ENCODE peak calls at places on chromosomes 1 and 21, in nine cellular contexts. G is lower lobe of right lung, A is mammary epithelial cell, C is foreskin keratinocyte, S is sigmoid colon, I is esophagus muscularis mucosa, U is right lobe of liver, K is endodermal cell, P is upper lobe of right lung. B is an unnamed sample.
A peak's percentile ranks its signal among the peaks of the same experiment; 100 is the strongest.

GRCh38 chr1:85068846-85069245 is 20.5 kb upstream of the MCOLN3 start:
- DNase-seq in S (no peak), C (no peak), U (no peak), K (no peak), I (no peak), P (no peak), A (no peak), G (no peak), B (no peak)

GRCh38 chr1:235601087-235601486 is 48.5 kb downstream of the GNG4 start:
- DNase-seq in U (peak; percentile 46), S (no peak), A (no peak), I (no peak), G (no peak), K (peak; percentile 82), P (no peak), C (no peak), B (no peak)

GRCh38 chr21:14493731-14494130 is 52.4 kb downstream of the SAMSN1 start:
- DNase-seq in K (no peak), G (no peak), P (no peak), U (no peak), A (no peak), I (no peak), S (no peak), C (no peak), B (no peak)

GRCh38 chr1:40075251-40075650 is 21.8 kb downstream of the PPT1 start:
- DNase-seq in A (no peak), S (no peak), K (no peak), I (no peak), G (no peak), P (no peak), C (no peak), U (no peak), B (no peak)

GRCh38 chr1:211359876-211360275 is 33.2 kb downstream of the TRAF5 start:
- DNase-seq in G (no peak), A (peak; percentile 51), U (no peak), K (no peak), I (no peak), C (peak; percentile 13), S (no peak), P (no peak), B (no peak)

GRCh38 chr1:160260436-160261382 is 1.6 kb downstream of the DCAF8 start:
- DNase-seq in C (peak; percentile 15), G (no peak), P (no peak), U (no peak), I (no peak), K (no peak), A (peak; percentile 61), S (no peak), B (no peak)

GRCh38 chr1:62241357-62242131 is 46.9 kb downstream of the L1TD1 start:
- DNase-seq in U (peak; percentile 77), K (no peak), P (peak; percentile 72), G (peak; percentile 63), I (no peak), A (peak; percentile 38), S (no peak), C (no peak), B (no peak)

GRCh38 chr1:99306644-99307043 is 42.4 kb downstream of the PLPPR4 start:
- DNase-seq in K (peak; percentile 69), C (no peak), U (no peak), I (no peak), S (no peak), A (no peak), P (no peak), G (no peak), B (no peak)

GRCh38 chr1:230280054-230280795 is 145.9 kb downstream of the PGBD5 start:
- DNase-seq in I (no peak), P (peak; percentile 57), G (peak; percentile 23), S (peak; percentile 55), C (no peak), A (no peak), K (no peak), U (no peak), B (no peak)

GRCh38 chr1:109912214-109912861 is 1.7 kb downstream of the CSF1 start:
- DNase-seq in A (no peak), I (no peak), P (no peak), K (peak; percentile 46), S (no peak), G (no peak), U (no peak), C (no peak), B (no peak)

GRCh38 chr1:109914587-109915240 is 4.1 kb downstream of the CSF1 start:
- DNase-seq in S (no peak), U (no peak), A (no peak), G (no peak), P (no peak), I (no peak), K (no peak), C (no peak), B (no peak)

GRCh38 chr1:109913360-109913879 is 2.8 kb downstream of the CSF1 start:
- DNase-seq in I (no peak), G (no peak), U (no peak), A (no peak), P (no peak), K (no peak), C (no peak), S (no peak), B (no peak)

GRCh38 chr1:109910963-109911798 is 532 bp downstream of the CSF1 start:
- DNase-seq in G (no peak), C (no peak), I (no peak), K (peak; percentile 72), U (no peak), P (no peak), S (no peak), A (peak; percentile 24), B (no peak)

DNA sequence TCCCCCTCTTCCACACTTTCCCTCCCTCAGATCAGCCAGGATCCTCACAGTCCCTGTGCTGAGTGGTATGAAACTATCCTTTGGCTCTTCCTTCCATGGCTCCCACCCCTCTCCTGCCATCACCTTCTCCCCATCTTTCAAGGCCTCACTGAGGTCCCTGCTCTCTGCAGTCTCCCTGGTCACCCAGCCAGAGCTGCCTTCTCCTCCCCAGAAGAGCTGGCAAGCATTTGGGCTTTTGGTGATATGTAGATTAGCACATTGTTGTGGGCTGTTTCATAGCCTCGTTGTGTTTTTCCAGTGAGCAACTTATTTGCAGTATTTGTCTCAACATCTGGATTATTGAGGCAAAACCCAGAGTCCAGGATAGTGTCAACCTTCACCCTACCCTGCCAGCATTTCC is 2.2 kb downstream of the CSF1 start:
- DNase-seq in S (no peak), U (no peak), C (no peak), A (no peak), K (peak; percentile 43), P (no peak), G (no peak), I (no peak), B (no peak)
- H3K4me1 ChIP-seq in S (peaks cover 54% of the 10 kb centered on the region), U (peaks cover 20% of the 10 kb centered on the region), C (peaks cover 6% of the 10 kb centered on the region), A (peaks cover 21% of the 10 kb centered on the region), K (peaks cover 5% of the 10 kb centered on the region), P (peaks cover 37% of the 10 kb centered on the region), G (peaks cover 61% of the 10 kb centered on the region), I (peaks cover 53% of the 10 kb centered on the region), B (peaks cover 26% of the 10 kb centered on the region)

DNA sequence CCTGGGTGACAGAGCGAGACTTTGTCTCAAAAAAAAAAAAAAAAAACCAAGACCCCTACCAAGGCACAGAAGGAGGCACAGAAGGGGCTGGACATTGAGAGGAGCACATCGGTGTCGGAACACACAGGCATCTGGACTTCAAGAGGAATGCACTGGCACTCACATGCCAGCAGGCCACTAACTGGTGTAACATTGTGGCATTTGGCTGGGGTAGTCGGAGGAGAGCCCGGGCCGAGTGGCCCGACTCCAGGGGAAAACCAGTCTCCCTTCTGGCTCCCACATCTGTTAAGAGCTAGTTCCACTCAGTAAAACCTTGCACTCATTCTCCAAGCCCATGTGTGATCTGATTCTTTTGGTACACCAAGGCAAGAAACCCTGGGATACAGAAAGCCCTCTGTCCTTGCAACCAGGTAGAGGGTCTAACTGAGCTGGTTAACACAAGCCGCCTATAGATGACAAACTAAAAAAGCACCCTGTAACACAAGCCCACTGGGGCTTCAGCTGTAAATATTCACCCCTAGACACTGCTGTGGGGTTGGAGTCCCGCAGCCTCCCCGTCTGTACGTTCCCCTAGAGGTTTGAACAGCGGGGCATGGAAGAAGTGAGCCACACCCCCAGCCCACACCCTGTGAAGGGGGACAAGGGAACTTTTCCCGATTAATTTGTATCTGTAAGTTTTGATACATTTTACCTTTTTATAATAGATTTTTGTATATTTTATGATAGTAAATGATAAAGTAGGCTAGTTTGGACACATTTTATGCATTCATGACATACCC is 17.2 kb upstream of the AKIRIN1 start:
- DNase-seq in K (no peak), S (no peak), G (no peak), U (no peak), I (no peak), C (no peak), A (no peak), P (no peak), B (no peak)
- H3K4me1 ChIP-seq in K (no peaks in the 10 kb centered on the region), S (no peaks in the 10 kb centered on the region), G (no peaks in the 10 kb centered on the region), U (no peaks in the 10 kb centered on the region), I (no peaks in the 10 kb centered on the region), C (no peaks in the 10 kb centered on the region), A (no peaks in the 10 kb centered on the region), P (no peaks in the 10 kb centered on the region), B (no peaks in the 10 kb centered on the region)

GRCh38 chr1:226609836-226610455 is 61.4 kb downstream of the STUM start:
- DNase-seq in S (peak; percentile 71), C (no peak), P (no peak), G (no peak), K (peak; percentile 39), A (no peak), U (no peak), I (no peak), B (no peak)

GRCh38 chr1:226608699-226609505 is 60.3 kb downstream of the STUM start:
- DNase-seq in G (peak; percentile 77), K (peak; percentile 95), C (no peak), P (peak; percentile 81), S (peak; percentile 78), A (peak; percentile 20), U (peak; percentile 68), I (no peak), B (peak; percentile 50)

GRCh38 chr1:226607821-226608220 is 59.3 kb downstream of the STUM start:
- DNase-seq in P (no peak), U (no peak), G (no peak), A (no peak), S (peak; percentile 46), K (no peak), C (no peak), I (no peak), B (no peak)

GRCh38 chr1:226610671-226611070 is 62.1 kb downstream of the STUM start:
- DNase-seq in K (peak; percentile 33), P (no peak), S (peak; percentile 32), A (no peak), C (no peak), I (no peak), U (no peak), G (no peak), B (no peak)

DNA sequence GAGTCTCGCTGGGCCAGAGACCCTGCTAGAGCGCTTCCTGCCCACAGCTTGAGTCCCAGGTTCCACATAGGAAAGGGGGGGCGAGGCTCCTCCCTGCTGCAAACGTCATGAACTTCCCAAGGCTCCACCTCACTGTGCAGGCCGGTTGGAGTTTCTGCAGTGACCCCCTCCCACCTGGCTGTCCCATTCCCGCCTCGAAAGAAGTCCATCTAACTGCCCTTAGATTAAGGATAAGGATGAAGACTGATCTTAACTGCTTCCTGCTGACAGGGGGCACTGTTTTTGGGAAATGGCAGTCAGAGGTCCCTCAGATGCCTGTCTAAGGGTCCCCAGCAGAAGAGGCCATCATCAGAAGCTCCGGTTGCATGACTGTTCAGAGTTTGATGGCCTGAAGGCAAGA is 62.7 kb downstream of the STUM start:
- DNase-seq in A (no peak), S (peak; percentile 33), P (no peak), K (peak; percentile 49), U (no peak), I (no peak), C (no peak), G (no peak), B (no peak)
- H3K4me1 ChIP-seq in A (no peaks in the 10 kb centered on the region), S (peaks cover 7% of the 10 kb centered on the region), P (no peaks in the 10 kb centered on the region), K (peaks cover 2% of the 10 kb centered on the region), U (no peaks in the 10 kb centered on the region), I (peaks cover 11% of the 10 kb centered on the region), C (no peaks in the 10 kb centered on the region), G (no peaks in the 10 kb centered on the region), B (no peaks in the 10 kb centered on the region)

GRCh38 chr1:210236386-210236839 is 3.8 kb downstream of the SERTAD4 start:
- DNase-seq in C (no peak), A (no peak), P (no peak), S (no peak), U (no peak), I (no peak), G (no peak), K (no peak), B (no peak)
- H3K4me1 ChIP-seq in C (peaks cover 16% of the 10 kb centered on the region), A (peaks cover 14% of the 10 kb centered on the region), P (peaks cover 25% of the 10 kb centered on the region), S (peaks cover 73% of the 10 kb centered on the region), U (no peaks in the 10 kb centered on the region), I (peaks cover 90% of the 10 kb centered on the region), G (peaks cover 46% of the 10 kb centered on the region), K (no peaks in the 10 kb centered on the region), B (peaks cover 8% of the 10 kb centered on the region)